ENCODE peak calls at places on chromosomes 7 and 10, in four cellular contexts. Y is occipital lobe; I is CD4-positive, alpha-beta T cell; G is hypothalamus. T is an unnamed sample.

GRCh38 chr10:60032723-60033122 is 126.4 kb upstream of the CCDC6 start:
- DNase-seq in G (no peak), Y (no peak), I (no peak), T (peak; percentile 78)

GRCh38 chr10:36499696-36500095 is 625.7 kb upstream of the ANKRD30A start:
- DNase-seq in Y (no peak), G (no peak), I (no peak), T (no peak)

GRCh38 chr7:131619336-131620305 is 63.2 kb upstream of the PODXL start:
- DNase-seq in I (no peak), G (no peak), Y (no peak), T (no peak)

GRCh38 chr10:109456566-109457361 is 466.5 kb downstream of the XPNPEP1 start:
- DNase-seq in I (no peak), Y (no peak), G (no peak), T (no peak)

GRCh38 chr10:77832243-77832642 is 94.3 kb downstream of the DLG5 start:
- DNase-seq in Y (no peak), G (no peak), I (peak; percentile 58), T (no peak)

GRCh38 chr7:143279186-143280098 is 5.3 kb upstream of the TMEM139 start:
- DNase-seq in G (no peak), Y (no peak), I (no peak), T (peak; percentile 48)

GRCh38 chr7:44955733-44956132 is 23.1 kb downstream of the MYO1G start:
- DNase-seq in G (no peak), Y (no peak), I (no peak), T (no peak)

GRCh38 chr10:43808136-43808535 is 159.5 kb upstream of the ZNF32 start:
- DNase-seq in Y (no peak), I (no peak), G (no peak), T (no peak)

GRCh38 chr10:17025444-17026295 is 103.9 kb downstream of the CUBN start:
- DNase-seq in G (no peak), Y (peak; percentile 66), I (peak; percentile 49), T (no peak)

GRCh38 chr7:42025635-42026375 is 211.2 kb downstream of the GLI3 start:
- DNase-seq in Y (no peak), I (no peak), G (no peak), T (no peak)

GRCh38 chr7:2008936-2009540 is 223.7 kb downstream of the MAD1L1 start:
- DNase-seq in I (no peak), Y (no peak), G (no peak), T (no peak)